ENCODE peak calls at places on chromosomes 16 and 17, in eight cellular contexts. V is aorta, Y is suprapubic skin, U is fibroblast of lung, D is AG09309, F is cardiac fibroblast, A is right cardiac atrium, R is GM23338. S is an unnamed sample.

GRCh38 chr16:30142672-30143346 is 19.8 kb upstream of the MAPK3 start:
- DNase-seq in A (peak), D (no peak), R (peak), U (no peak), V (no peak), F (no peak), Y (no peak), S (no peak)

GRCh38 chr16:4313563-4314531 is 2.0 kb upstream of the GLIS2 start:
- DNase-seq in F (peak), V (no peak), D (no peak), U (peak), Y (no peak), A (peak), R (peak), S (no peak)

GRCh38 chr16:3158498-3159314 is 23.9 kb downstream of the ZNF213 start:
- DNase-seq in A (peak), Y (peak), D (no peak), F (peak), V (peak), U (peak), R (peak), S (peak)

GRCh38 chr16:13390093-13390985 is 488.9 kb downstream of the SHISA9 start:
- DNase-seq in Y (no peak), D (no peak), F (no peak), V (no peak), A (no peak), U (peak), R (no peak), S (peak)

GRCh38 chr16:983044-984030 is 1.8 kb downstream of the SOX8 start:
- DNase-seq in D (no peak), V (no peak), F (peak), U (no peak), Y (no peak), A (peak), R (peak), S (no peak)

GRCh38 chr17:81849457-81849856 is 10.9 kb downstream of the P4HB start:
- DNase-seq in F (no peak), V (no peak), D (no peak), Y (no peak), R (no peak), A (no peak), U (no peak), S (no peak)

GRCh38 chr17:28247671-28248556 is 71.1 kb upstream of the TMEM97 start:
- DNase-seq in A (no peak), V (no peak), U (no peak), Y (no peak), R (peak), F (no peak), D (no peak), S (no peak)

GRCh38 chr16:5215911-5216310 is 118.3 kb upstream of the EEF2KMT start:
- DNase-seq in U (no peak), V (no peak), A (no peak), F (no peak), D (no peak), Y (no peak), R (no peak), S (no peak)

GRCh38 chr17:19579867-19580565 is 46.4 kb downstream of the SLC47A1 start:
- DNase-seq in Y (no peak), R (peak), A (peak), V (peak), U (peak), D (no peak), F (peak), S (no peak)

GRCh38 chr16:1981972-1982574 is 804 bp upstream of the NOXO1 start:
- DNase-seq in D (no peak), V (no peak), Y (no peak), U (no peak), R (no peak), A (no peak), F (no peak), S (no peak)

GRCh38 chr17:48663134-48663924 is 37.2 kb upstream of the HOXB9 start:
- DNase-seq in D (no peak), F (no peak), A (no peak), Y (no peak), R (peak), U (no peak), V (no peak), S (no peak)

GRCh38 chr17:82884923-82885322 is 45.1 kb upstream of the ZNF750 start:
- DNase-seq in A (peak), D (no peak), R (no peak), V (no peak), Y (no peak), U (no peak), F (no peak), S (peak)

GRCh38 chr16:85446846-85447656 is 166.1 kb upstream of the GSE1 start:
- DNase-seq in A (no peak), U (no peak), D (no peak), Y (no peak), R (no peak), V (no peak), F (no peak), S (peak)

GRCh38 chr17:44108440-44109311 is 14.8 kb downstream of the HDAC5 start:
- DNase-seq in U (peak), V (peak), R (no peak), A (peak), F (peak), Y (peak), D (peak), S (no peak)

GRCh38 chr17:79400989-79401703 is 209.7 kb downstream of the RBFOX3 start:
- DNase-seq in F (peak), R (peak), D (no peak), A (peak), U (peak), Y (no peak), V (peak), S (peak)

GRCh38 chr16:74192281-74192680 is 104.3 kb upstream of the PSMD7 start:
- DNase-seq in V (no peak), A (no peak), Y (no peak), F (no peak), R (no peak), D (no peak), U (no peak), S (no peak)

GRCh38 chr17:77959216-77959925 is 868 bp downstream of the TNRC6C start:
- DNase-seq in V (peak), A (peak), Y (no peak), F (peak), R (peak), U (peak), D (no peak), S (peak)

GRCh38 chr17:10337136-10337535 is 35.7 kb downstream of the MYH13 start:
- DNase-seq in Y (no peak), F (no peak), V (no peak), A (no peak), R (no peak), D (no peak), U (no peak), S (no peak)

GRCh38 chr16:50021509-50021908 is 3.5 kb upstream of the CNEP1R1 start:
- DNase-seq in U (no peak), V (no peak), Y (no peak), R (peak), F (peak), D (no peak), A (no peak), S (peak)

GRCh38 chr17:58344047-58344790 is 7.8 kb downstream of the SUPT4H1 start:
- DNase-seq in D (no peak), Y (peak), F (no peak), R (no peak), V (peak), U (no peak), A (no peak), S (peak)

GRCh38 chr17:62627219-62627903 is at the start of gene MRC2:
- DNase-seq in A (peak), Y (no peak), V (peak), D (no peak), F (peak), R (peak), U (peak), S (peak)

GRCh38 chr16:67213197-67214019 is 13.5 kb upstream of the TMEM208 start:
- DNase-seq in Y (no peak), D (no peak), R (no peak), U (no peak), V (no peak), A (no peak), F (no peak), S (no peak)

GRCh38 chr17:8016632-8017424 is 14.4 kb downstream of the GUCY2D start:
- DNase-seq in U (no peak), R (peak), D (no peak), Y (no peak), F (peak), V (no peak), A (peak), S (peak)

GRCh38 chr16:58331024-58331707 is 36.3 kb upstream of the PRSS54 start:
- DNase-seq in A (no peak), F (no peak), R (peak), V (no peak), U (peak), Y (no peak), D (no peak), S (no peak)

GRCh38 chr16:66927918-66928649 is 2.7 kb upstream of the RRAD start:
- DNase-seq in U (peak), F (peak), R (no peak), V (no peak), A (peak), Y (no peak), D (no peak), S (no peak)

GRCh38 chr17:68580236-68580903 is 20.8 kb downstream of the FAM20A start:
- DNase-seq in A (no peak), U (peak), Y (peak), V (no peak), R (no peak), F (peak), D (peak), S (no peak)

GRCh38 chr16:11456741-11457140 is 111.5 kb downstream of the RMI2 start:
- DNase-seq in F (no peak), Y (no peak), R (no peak), V (no peak), U (no peak), A (no peak), D (no peak), S (no peak)

GRCh38 chr16:12324152-12324551 is 347.6 kb downstream of the SNX29 start:
- DNase-seq in V (no peak), A (no peak), Y (no peak), D (no peak), U (no peak), R (no peak), F (no peak), S (no peak)

GRCh38 chr17:44774271-44775135 is 15.7 kb downstream of the ADAM11 start:
- DNase-seq in Y (peak), V (peak), A (peak), F (peak), U (peak), D (no peak), R (peak), S (peak)

GRCh38 chr17:13917635-13918034 is 151.7 kb upstream of the COX10 start:
- DNase-seq in Y (no peak), U (no peak), V (no peak), A (no peak), R (no peak), D (no peak), F (no peak), S (no peak)

GRCh38 chr17:17749025-17749772 is 67.9 kb downstream of the RAI1 start:
- DNase-seq in D (no peak), U (no peak), A (peak), V (no peak), R (peak), F (peak), Y (no peak), S (no peak)

GRCh38 chr17:27315796-27316465 is 22.0 kb downstream of the WSB1 start:
- DNase-seq in Y (no peak), V (no peak), R (no peak), A (no peak), F (no peak), U (no peak), D (no peak), S (no peak)

GRCh38 chr16:54193656-54194007 is 93.0 kb downstream of the IRX3 start:
- DNase-seq in Y (peak), R (peak), D (peak), U (peak), F (peak), V (peak), A (peak), S (peak)
- H3K4me3 ChIP-seq in Y (peak), R (peak), D (no peak), U (no peak), F (no peak), V (no peak), A (no peak), S (no peak)

DNA sequence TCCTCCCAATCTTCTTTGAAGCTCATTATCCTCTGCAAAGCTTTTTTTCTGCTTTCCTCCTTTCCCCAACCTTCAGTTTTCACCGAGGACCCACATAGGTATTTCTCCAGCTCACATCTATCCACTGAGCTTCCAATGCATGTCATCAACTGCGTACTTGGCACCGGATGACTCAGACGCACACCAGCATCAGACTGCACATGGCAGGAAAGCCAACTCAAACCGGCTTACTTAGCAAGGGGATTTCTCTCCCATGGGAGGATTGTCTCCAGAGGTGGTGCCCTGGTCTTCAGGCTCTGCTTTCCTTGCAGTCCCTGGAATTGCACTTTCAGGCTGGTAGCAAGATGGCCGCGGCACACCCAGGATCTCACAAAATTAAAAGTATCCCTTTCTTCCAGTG is 1.7 kb upstream of the AKTIP start:
- DNase-seq in F (peak), R (no peak), U (peak), V (no peak), D (no peak), A (no peak), Y (no peak), S (no peak)
- H3K4me3 ChIP-seq in F (no peak), R (peak), U (no peak), V (no peak), D (no peak), A (peak), Y (peak), S (peak)

DNA sequence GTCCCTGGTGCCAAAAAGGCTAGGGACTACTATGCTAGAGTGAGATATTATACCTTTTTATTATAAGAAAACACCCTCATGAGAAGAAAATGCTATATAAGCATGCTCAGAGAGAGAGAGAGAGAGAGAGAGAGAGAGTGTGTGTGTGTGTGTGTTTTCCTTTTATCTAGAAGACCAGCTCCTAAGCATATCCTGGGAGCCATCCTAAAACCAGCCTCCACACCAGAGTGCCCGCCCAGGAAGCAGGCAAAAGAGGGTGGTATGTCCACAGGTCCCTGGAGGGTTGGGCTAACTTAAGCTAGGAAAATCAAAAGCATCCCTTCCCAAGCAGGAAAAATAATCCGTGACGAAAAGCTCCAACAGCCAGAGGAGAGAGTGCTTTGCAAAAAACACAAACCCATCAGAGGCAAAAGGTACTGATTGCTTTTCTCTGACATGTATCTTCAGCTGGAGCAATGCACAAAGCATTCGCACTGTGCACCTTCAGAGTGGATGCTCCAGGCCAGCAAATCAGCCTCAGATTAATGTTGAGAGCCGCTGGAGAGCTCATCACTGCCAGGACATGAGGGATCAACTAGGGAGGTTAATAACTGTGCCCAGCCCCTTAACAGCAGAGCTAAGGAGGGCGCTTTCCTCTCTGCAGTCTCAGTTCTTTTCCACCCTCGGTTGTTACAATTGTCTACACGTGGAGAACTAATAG is 125.1 kb downstream of the SLC39A11 start:
- DNase-seq in U (no peak), Y (no peak), D (no peak), A (no peak), R (no peak), F (no peak), V (no peak), S (no peak)
- H3K4me3 ChIP-seq in U (no peak), Y (no peak), D (no peak), A (no peak), R (no peak), F (no peak), V (no peak), S (no peak)

DNA sequence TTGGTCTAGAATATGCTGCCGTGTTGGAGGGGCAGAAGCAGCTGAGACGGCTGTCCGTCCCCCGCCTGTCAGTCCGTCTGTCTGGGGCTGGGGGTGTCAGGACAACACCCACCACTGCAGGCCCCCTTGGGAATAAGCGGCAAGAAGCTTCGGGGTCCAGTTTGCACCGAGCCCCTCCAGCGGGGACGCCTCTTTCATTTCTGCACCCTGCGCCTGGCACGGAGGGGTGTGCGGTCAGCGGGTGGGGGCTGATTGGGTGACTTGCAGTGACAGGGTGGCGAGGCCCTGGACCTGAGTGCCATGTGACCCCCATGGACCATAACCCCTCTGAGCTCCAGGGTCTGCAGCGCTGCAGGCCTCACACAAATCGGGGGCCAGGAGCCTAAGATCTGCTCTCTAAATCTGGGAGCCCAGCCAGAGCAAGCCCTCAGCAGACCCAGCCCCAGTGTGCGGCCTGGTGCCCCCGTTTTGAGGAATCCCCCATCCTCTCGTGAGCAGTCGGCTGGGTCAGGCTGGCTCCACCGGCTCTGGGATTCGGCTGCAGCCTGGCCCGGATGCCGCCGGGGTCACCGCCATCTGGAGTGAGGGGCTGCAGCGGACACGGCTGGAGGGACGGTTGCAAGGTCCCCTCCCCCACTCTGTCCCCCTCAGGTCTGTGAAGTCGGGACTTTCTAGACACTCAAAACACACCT is 8.3 kb downstream of the CBFA2T3 start:
- DNase-seq in F (no peak), R (no peak), U (no peak), V (no peak), D (no peak), Y (no peak), A (peak), S (no peak)
- H3K4me3 ChIP-seq in F (no peak), R (no peak), U (no peak), V (no peak), D (no peak), Y (no peak), A (no peak), S (peak)